ENCODE peak calls at places on chromosome 16, in four cellular contexts. C is choroid plexus epithelial cell, X is fibroblast of mammary gland, M is heart left ventricle. N is an unnamed sample.
A peak's percentile ranks its signal among the peaks of the same experiment; 100 is the strongest.

GRCh38 chr16:20166531-20167235 is 93.0 kb upstream of the GPR139 start:
- DNase-seq in C (no peak), X (no peak), M (no peak), N (no peak)

GRCh38 chr16:53924311-53924860 is 220.4 kb downstream of the FTO start:
- DNase-seq in C (peak; percentile 17), X (no peak), M (no peak), N (peak; percentile 19)

GRCh38 chr16:67857547-67858233 is 10.2 kb upstream of the CENPT start:
- DNase-seq in C (peak; percentile 95), X (peak; percentile 97), M (peak; percentile 91), N (peak; percentile 96)

GRCh38 chr16:87437911-87438610 is 45.9 kb downstream of the MAP1LC3B start:
- DNase-seq in C (no peak), X (no peak), M (no peak), N (no peak)

GRCh38 chr16:67101683-67102082 is 8.1 kb upstream of the PHAF1 start:
- DNase-seq in C (no peak), X (peak; percentile 60), M (no peak), N (no peak)

GRCh38 chr16:30377050-30377811 is 2.6 kb downstream of the MYL11 start:
- DNase-seq in C (no peak), X (no peak), M (no peak), N (no peak)

GRCh38 chr16:22055881-22056280 is 36.5 kb upstream of the VWA3A start:
- DNase-seq in C (peak; percentile 4), X (no peak), M (no peak), N (no peak)

GRCh38 chr16:414395-415169 is 10.9 kb upstream of the RAB11FIP3 start:
- DNase-seq in C (no peak), X (no peak), M (no peak), N (peak; percentile 10)

GRCh38 chr16:48365601-48366164 is 19.5 kb downstream of the SIAH1 start:
- DNase-seq in C (peak; percentile 87), X (peak; percentile 87), M (peak; percentile 95), N (peak; percentile 91)

GRCh38 chr16:29912087-29912486 is 11.8 kb downstream of the ASPHD1 start:
- DNase-seq in C (no peak), X (no peak), M (no peak), N (no peak)

GRCh38 chr16:87278191-87279093 is 38.8 kb downstream of the C16orf95 start:
- DNase-seq in C (peak; percentile 92), X (peak; percentile 74), M (peak; percentile 75), N (peak; percentile 90)

GRCh38 chr16:75273054-75273925 is 21.9 kb upstream of the BCAR1 start:
- DNase-seq in C (no peak), X (peak; percentile 68), M (no peak), N (no peak)

GRCh38 chr16:74888227-74888862 is 96.6 kb downstream of the WDR59 start:
- DNase-seq in C (no peak), X (no peak), M (no peak), N (no peak)

GRCh38 chr16:86762035-86762550 is 183.7 kb downstream of the FOXL1 start:
- DNase-seq in C (no peak), X (no peak), M (no peak), N (no peak)

GRCh38 chr16:29995330-29995910 is at the start of gene HIRIP3:
- DNase-seq in C (peak; percentile 79), X (peak; percentile 75), M (peak; percentile 91), N (peak; percentile 81)

GRCh38 chr16:12081048-12081404 is 104.5 kb downstream of the SNX29 start:
- DNase-seq in C (no peak), X (no peak), M (no peak), N (no peak)

GRCh38 chr16:48161906-48162305 is 6.1 kb upstream of the ABCC12 start:
- DNase-seq in C (no peak), X (no peak), M (no peak), N (no peak)

GRCh38 chr16:73082608-73083007 is 34.7 kb upstream of the ZFHX3 start:
- DNase-seq in C (peak; percentile 94), X (peak; percentile 98), M (peak; percentile 30), N (peak; percentile 99)

GRCh38 chr16:83849434-83849833 is 41.7 kb downstream of the HSBP1 start:
- DNase-seq in C (peak; percentile 10), X (no peak), M (no peak), N (no peak)

GRCh38 chr16:53872248-53873221 is 168.6 kb downstream of the FTO start:
- DNase-seq in C (peak; percentile 65), X (peak; percentile 89), M (no peak), N (peak; percentile 37)

GRCh38 chr16:85542548-85542927 is 70.6 kb upstream of the GSE1 start:
- DNase-seq in C (no peak), X (no peak), M (no peak), N (no peak)

GRCh38 chr16:66013497-66013896 is 353.0 kb upstream of the CDH5 start:
- DNase-seq in C (no peak), X (no peak), M (no peak), N (no peak)

GRCh38 chr16:8590161-8590688 is at the start of gene TMEM114:
- DNase-seq in C (no peak), X (no peak), M (no peak), N (no peak)
- H3K4me3 ChIP-seq in C (peak within 1 kb of the TSS; percentile 39), X (no peak within 1 kb of the TSS), M (peak within 1 kb of the TSS; percentile 38), N (no peak within 1 kb of the TSS)

DNA sequence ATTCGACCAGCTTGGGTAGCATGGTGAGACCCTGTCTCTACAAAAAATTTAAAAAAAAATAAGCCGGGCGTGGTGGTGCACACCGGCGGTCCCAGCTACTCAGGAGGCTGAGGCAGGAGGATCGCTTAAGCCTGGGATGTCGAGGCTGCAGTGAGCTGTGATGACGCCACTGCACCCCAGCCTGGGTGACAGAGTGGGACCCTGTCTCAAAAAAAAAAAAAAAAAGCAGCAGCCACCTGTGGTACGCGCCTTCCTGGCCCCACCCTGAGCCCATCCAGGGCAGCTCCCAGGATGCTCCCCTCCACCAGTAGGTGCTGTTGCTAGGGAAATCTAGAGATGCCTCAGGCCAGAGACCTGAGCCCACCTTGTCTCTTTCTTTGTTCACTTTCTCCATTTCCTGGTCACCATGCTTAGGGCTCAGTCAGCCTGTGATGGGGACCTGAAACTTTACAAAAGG is 47.4 kb downstream of the TEKT5 start:
- DNase-seq in C (no peak), X (no peak), M (no peak), N (no peak)
- TF ChIP-seq CTCF in C (no peak), X (no peak), M (no peak), N (no peak)

DNA sequence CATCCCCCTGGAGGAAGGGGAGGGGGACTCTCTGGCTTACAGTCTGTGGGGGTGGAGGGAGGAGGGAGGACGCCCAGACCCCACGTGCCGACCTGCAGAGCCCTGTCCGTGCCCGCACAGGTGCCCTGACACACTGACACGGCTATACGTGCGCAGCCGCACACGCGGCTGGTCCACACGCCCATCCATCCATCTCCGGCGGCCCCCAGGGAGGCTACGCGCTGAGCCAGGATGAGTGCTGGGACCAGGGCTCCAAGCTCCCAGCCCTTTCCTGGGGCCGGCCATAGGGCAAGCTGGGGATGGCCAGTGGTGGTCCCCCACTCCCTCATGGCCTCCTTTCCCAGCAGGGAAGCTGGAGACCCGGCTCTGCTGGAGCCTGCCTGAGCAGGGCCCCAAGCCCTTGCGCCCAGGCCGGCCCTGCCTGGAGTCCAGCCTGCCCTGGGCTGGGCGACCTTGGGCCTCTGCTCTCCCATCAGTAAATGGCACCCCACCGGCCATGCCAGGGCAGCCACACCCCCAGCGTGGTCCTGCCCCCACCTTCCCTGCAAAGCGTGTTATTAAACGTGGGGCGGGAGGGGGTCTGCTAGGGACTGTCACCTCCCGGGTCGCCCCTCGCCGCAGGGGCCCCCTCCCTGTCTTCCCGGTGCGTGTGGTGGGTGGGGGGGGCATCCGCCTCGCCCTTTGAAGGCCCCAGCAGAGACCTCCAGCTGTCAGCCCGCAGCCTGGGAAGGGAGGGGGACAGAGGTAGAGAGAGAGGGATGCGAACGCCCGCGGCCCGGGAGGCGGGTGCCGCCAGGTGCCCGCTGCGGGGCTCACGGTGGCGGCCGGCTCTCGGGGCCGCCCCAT is 866 bp downstream of the CASKIN1 start:
- DNase-seq in C (no peak), X (no peak), M (no peak), N (no peak)
- H3K4me3 ChIP-seq in C (no peak overlapping the region), X (no peak overlapping the region), M (peak overlapping the region; percentile 63), N (no peak overlapping the region)

GRCh38 chr16:27327586-27327915 is 13.8 kb downstream of the IL4R start:
- DNase-seq in C (no peak), X (no peak), M (no peak), N (no peak)

GRCh38 chr16:27325736-27326135 is 12.0 kb downstream of the IL4R start:
- DNase-seq in C (no peak), X (no peak), M (no peak), N (no peak)

GRCh38 chr16:27328937-27329336 is 15.2 kb downstream of the IL4R start:
- DNase-seq in C (no peak), X (no peak), M (no peak), N (no peak)

GRCh38 chr16:27326251-27326650 is 12.5 kb downstream of the IL4R start:
- DNase-seq in C (no peak), X (no peak), M (no peak), N (no peak)

DNA sequence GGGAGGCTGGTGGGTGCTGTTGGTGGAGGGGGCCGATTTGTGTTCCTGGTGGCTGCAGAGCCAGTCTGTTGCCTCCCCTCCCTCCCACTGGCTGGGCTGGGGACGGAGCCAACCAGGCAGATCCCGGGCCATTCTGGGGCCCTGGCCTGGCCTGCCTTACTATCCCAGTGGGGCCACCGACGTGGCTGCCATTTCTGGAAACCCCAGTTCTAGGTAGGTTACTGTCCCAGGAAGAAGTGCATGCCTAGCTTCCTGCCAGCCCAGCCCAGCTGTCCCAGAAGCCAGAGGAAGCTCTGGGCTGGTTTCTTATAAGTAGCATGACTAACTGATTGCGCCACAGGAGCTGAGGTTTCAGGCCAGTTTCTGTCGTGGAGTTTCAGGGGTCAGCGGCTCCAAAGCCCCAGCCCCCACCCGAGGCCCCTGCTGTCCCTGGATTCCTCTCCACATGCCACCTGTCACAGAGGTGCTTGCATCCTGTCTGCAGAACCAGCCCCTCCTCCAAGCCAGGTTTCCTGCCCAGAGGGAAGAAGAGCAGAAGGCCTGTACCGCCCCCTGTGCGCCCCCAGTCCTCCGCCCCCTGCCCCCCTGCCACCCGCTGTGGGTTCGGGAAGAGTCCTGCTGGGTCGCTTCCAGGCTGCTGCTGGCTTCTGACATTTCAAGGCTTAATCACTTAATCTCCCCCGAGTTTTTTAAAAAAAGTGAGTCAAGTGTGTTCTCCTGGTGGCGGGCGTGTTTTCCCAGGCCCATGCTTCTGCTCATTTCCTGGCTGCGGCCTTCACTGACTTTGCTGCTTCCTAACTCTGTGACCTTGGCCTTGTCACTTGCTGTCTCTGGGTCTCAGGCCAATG is 13.2 kb downstream of the IL4R start:
- DNase-seq in C (peak; percentile 98), X (peak; percentile 97), M (peak; percentile 89), N (peak; percentile 95)
- TF ChIP-seq CTCF in C (peak; percentile 28), X (no peak), M (no peak), N (no peak)

DNA sequence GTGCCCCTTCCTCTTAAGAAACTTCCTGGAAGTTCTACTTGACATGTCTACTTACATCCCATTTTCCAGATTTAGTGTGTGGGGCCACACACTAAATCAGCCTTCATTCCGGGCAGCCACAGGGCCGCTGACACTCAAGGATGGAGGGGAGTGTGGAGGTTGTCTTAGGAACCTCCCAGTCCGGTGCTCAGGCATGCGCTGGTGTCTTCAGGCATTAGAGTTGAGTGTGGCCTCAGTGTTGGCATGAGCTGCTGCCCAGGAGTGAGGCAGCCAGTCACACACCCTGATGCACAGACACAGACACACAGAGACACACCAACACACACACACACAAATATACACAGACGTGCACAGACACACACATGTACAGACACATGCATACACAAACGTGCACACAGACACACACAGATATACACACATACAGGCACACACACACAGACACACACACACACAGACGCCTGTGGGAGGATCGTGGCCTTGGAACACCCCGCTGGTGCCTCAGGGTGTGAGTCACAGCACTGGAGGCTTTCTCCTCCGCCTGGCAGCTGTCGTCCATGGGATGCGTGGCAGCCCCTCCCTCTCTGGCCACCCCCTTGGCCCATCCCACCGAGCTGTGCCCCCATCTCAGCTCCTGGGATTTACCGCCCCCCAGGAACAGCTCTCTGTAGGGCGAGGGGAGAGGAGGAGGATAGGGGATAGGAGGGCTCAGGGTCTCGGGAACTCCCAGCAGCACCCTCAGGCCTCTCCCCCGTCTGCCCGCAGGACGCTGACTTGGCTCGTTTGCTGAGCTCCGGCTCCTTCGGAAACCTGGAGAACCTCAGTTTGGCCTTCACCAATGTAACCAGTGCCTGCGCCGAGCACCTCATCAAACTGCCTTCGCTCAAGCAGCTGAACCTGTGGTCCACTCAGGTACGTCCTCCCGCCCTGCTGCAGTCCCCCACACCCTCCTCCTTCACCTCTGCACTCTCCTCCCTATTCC is 75.6 kb upstream of the PLCG2 start:
- DNase-seq in C (peak; percentile 96), X (peak; percentile 91), M (no peak), N (peak; percentile 90)
- H3K4me3 ChIP-seq in C (peak overlapping the region; percentile 28), X (peak overlapping the region; percentile 35), M (no peak overlapping the region), N (no peak overlapping the region)

N was measured in cardiac fibroblast.